ENCODE peak calls at places on chromosomes 13 and 19, in ten cellular contexts. H is AG04450, U is endodermal cell, I is fibroblast of pulmonary artery, K is GM23248, F is osteoblast, G is foreskin fibroblast, A is IMR-90, D is fibroblast of lung, L is pancreas. V is an unnamed sample.

GRCh38 chr13:93244141-93244917 is 17.7 kb downstream of the GPC6 start:
- DNase-seq in K (peak; percentile 81), D (peak; percentile 78), A (peak; percentile 67), H (no peak), L (no peak), U (peak; percentile 70), F (peak; percentile 88), I (peak; percentile 51), G (peak; percentile 61), V (no peak)

GRCh38 chr19:4609878-4610511 is 29.3 kb upstream of the TNFAIP8L1 start:
- DNase-seq in D (no peak), A (no peak), U (peak; percentile 78), H (no peak), L (peak; percentile 37), K (no peak), F (peak; percentile 46), I (no peak), G (no peak), V (no peak)

GRCh38 chr13:84446972-84447700 is 564.9 kb upstream of the SLITRK1 start:
- DNase-seq in F (no peak), U (no peak), G (peak; percentile 83), L (peak; percentile 9), I (peak; percentile 19), D (peak; percentile 14), K (peak; percentile 18), A (no peak), H (no peak), V (no peak)

GRCh38 chr19:18388328-18389094 is 2.6 kb downstream of the GDF15 start:
- DNase-seq in A (no peak), I (peak; percentile 62), K (peak; percentile 84), G (peak; percentile 83), D (peak; percentile 50), F (peak; percentile 96), U (peak; percentile 96), L (peak; percentile 80), H (no peak), V (no peak)

GRCh38 chr19:12055784-12056183 is 3.0 kb upstream of the ZNF878 start:
- DNase-seq in U (no peak), I (no peak), F (no peak), G (no peak), L (no peak), D (no peak), K (no peak), A (no peak), H (no peak), V (no peak)

GRCh38 chr13:62837895-62838294 is 1422.2 kb upstream of the PCDH20 start:
- DNase-seq in F (no peak), A (peak; percentile 93), L (no peak), U (no peak), H (peak; percentile 63), D (peak; percentile 3), K (no peak), I (peak; percentile 39), G (peak; percentile 81), V (no peak)

GRCh38 chr13:59755647-59756290 is 408.0 kb downstream of the DIAPH3 start:
- DNase-seq in F (peak; percentile 49), L (no peak), U (no peak), K (peak; percentile 19), A (no peak), G (peak; percentile 34), I (no peak), D (no peak), H (no peak), V (no peak)

GRCh38 chr19:34432797-34433196 is 4.6 kb downstream of the UBA2 start:
- DNase-seq in I (no peak), F (no peak), U (peak; percentile 45), D (no peak), A (no peak), L (no peak), G (no peak), K (no peak), H (no peak), V (no peak)

GRCh38 chr19:33300016-33300981 is 2.0 kb downstream of the CEBPA start:
- DNase-seq in U (no peak), D (no peak), H (no peak), A (no peak), L (peak; percentile 52), F (peak; percentile 92), K (no peak), G (no peak), I (no peak), V (no peak)
- H3K4me3 ChIP-seq in U (no peak overlapping the region), D (no peak overlapping the region), H (no peak overlapping the region), A (no peak overlapping the region), L (peak overlapping the region; percentile 28), F (peak overlapping the region; percentile 42), K (no peak overlapping the region), G (no peak overlapping the region), I (no peak overlapping the region), V (no peak overlapping the region)

GRCh38 chr19:1860821-1861598 is 2.4 kb downstream of the KLF16 start:
- DNase-seq in U (no peak), L (no peak), H (no peak), A (no peak), F (no peak), I (no peak), K (no peak), G (no peak), D (no peak), V (no peak)

GRCh38 chr19:1862424-1863307 is 713 bp downstream of the KLF16 start:
- DNase-seq in L (peak; percentile 71), A (no peak), G (peak; percentile 63), F (peak; percentile 99), U (peak; percentile 83), H (no peak), I (no peak), D (no peak), K (peak; percentile 70), V (no peak)

GRCh38 chr19:1862068-1862423 is 1.3 kb downstream of the KLF16 start:
- DNase-seq in D (no peak), H (no peak), I (no peak), K (no peak), L (no peak), A (no peak), U (peak; percentile 74), F (peak; percentile 95), G (no peak), V (no peak)

GRCh38 chr19:1860133-1860775 is 3.1 kb downstream of the KLF16 start:
- DNase-seq in A (peak; percentile 81), F (peak; percentile 99), G (peak; percentile 88), U (peak; percentile 79), K (peak; percentile 96), D (peak; percentile 76), I (peak; percentile 85), H (no peak), L (peak; percentile 64), V (no peak)

GRCh38 chr19:1861599-1862031 is 1.8 kb downstream of the KLF16 start:
- DNase-seq in A (no peak), F (no peak), K (peak; percentile 71), U (no peak), I (no peak), H (no peak), D (no peak), L (no peak), G (peak; percentile 52), V (no peak)
- H3K4me3 ChIP-seq in A (peak overlapping the region; percentile 98), F (peak overlapping the region; percentile 89), K (peak overlapping the region; percentile 91), U (peak overlapping the region; percentile 89), I (peak overlapping the region; percentile 69), H (peak overlapping the region; percentile 81), D (peak overlapping the region; percentile 86), L (peak overlapping the region; percentile 37), G (peak overlapping the region; percentile 80), V (peak overlapping the region; percentile 87)

DNA sequence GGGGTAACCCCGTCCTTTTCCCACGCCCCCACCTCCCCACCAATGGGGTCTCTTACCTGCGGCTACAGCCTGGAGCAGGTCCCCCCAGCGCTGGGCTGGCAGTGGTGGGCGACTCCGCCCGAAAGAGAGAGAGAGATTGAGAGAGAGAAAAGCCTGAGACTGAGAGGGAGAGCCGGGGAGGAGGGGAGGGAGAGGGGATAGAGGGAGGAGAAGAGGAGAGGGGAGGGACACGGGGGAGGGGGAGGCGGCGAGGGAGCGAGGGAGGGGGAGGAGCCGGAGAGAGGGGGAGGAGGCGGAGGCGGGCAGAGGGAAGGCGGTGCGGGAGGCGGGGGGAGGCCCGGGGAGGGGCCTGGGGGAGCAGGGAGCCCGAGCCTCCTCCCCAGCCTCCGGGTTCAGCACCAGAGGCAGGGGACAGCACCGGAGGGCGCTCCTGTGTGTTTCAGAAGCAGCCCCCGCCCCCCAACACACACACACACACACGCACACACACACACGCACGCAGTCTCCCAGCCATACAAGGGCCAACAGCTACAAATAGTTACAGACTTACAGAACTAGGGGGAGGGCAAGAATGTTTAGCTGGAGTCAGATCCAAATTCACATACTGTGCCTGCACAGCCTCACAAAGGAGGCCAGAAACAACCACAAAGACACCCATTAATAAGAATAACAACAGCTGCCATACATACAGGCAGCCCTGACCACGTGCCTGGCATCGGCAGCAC is at the start of gene SLC8A2:
- DNase-seq in L (peak; percentile 92), F (peak; percentile 96), H (peak; percentile 54), A (peak; percentile 77), K (peak; percentile 67), U (peak; percentile 97), D (peak; percentile 84), G (peak; percentile 80), I (peak; percentile 79), V (peak; percentile 9)
- H3K4me3 ChIP-seq in L (peak within 1 kb of the TSS; percentile 26), F (no peak within 1 kb of the TSS), H (peak within 1 kb of the TSS; percentile 3), A (no peak within 1 kb of the TSS), K (no peak within 1 kb of the TSS), U (peak within 1 kb of the TSS; percentile 79), D (no peak within 1 kb of the TSS), G (no peak within 1 kb of the TSS), I (no peak within 1 kb of the TSS), V (no peak within 1 kb of the TSS)

GRCh38 chr19:35715355-35715809 is 2.4 kb upstream of the KMT2B start:
- DNase-seq in F (peak; percentile 78), H (no peak), K (no peak), A (no peak), U (no peak), I (no peak), D (no peak), G (no peak), L (no peak), V (no peak)

GRCh38 chr19:35713904-35714440 is 3.8 kb upstream of the KMT2B start:
- DNase-seq in D (no peak), I (no peak), U (no peak), H (no peak), L (no peak), K (no peak), A (no peak), G (no peak), F (peak; percentile 60), V (no peak)

GRCh38 chr19:35712910-35713845 is 4.6 kb upstream of the KMT2B start:
- DNase-seq in D (no peak), A (no peak), G (no peak), K (no peak), F (peak; percentile 35), U (no peak), I (no peak), L (no peak), H (no peak), V (no peak)

GRCh38 chr19:35715981-35716734 is 1.6 kb upstream of the KMT2B start:
- DNase-seq in D (peak; percentile 45), F (peak; percentile 98), L (peak; percentile 79), I (peak; percentile 39), A (peak; percentile 30), G (peak; percentile 76), H (no peak), K (peak; percentile 71), U (no peak), V (no peak)

DNA sequence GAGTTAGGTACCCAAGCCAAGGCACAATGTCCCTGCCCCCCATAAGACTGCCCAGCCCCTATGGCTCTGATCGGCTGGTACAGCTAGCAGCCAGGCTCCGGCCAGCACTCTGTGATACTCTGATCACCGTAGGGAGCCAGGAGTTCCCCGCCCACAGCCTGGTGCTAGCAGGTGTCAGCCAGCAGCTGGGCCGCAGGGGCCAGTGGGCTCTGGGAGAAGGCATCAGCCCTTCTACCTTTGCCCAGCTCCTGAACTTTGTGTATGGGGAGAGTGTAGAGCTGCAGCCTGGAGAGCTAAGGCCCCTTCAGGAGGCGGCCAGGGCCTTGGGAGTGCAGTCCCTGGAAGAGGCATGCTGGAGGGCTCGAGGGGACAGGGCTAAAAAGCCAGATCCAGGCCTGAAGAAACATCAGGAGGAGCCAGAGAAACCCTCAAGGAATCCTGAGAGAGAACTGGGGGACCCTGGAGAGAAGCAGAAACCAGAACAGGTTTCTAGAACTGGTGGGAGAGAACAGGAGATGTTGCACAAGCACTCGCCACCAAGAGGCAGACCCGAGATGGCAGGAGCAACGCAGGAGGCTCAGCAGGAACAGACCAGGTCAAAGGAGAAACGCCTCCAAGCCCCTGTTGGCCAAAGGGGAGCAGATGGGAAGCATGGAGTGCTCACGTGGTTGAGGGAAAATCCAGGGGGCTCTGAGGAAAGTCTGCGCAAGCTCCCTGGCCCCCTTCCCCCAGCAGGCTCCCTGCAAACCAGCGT is 3.0 kb upstream of the KMT2B start:
- DNase-seq in A (no peak), F (peak; percentile 50), L (peak; percentile 34), K (no peak), I (no peak), U (peak; percentile 77), H (no peak), D (no peak), G (no peak), V (no peak)
- H3K4me3 ChIP-seq in A (no peak overlapping the region), F (no peak overlapping the region), L (no peak overlapping the region), K (no peak overlapping the region), I (no peak overlapping the region), U (no peak overlapping the region), H (no peak overlapping the region), D (no peak overlapping the region), G (no peak overlapping the region), V (no peak overlapping the region)

V was measured in kidney epithelial cell.